ENCODE peak calls at places on chromosome 4, in seven cellular contexts. B, U, C, V, T, F and D are unnamed samples.

GRCh38 chr4:2949782-2950125 is 13.5 kb downstream of the NOP14 start:
- DNase-seq in B (no peak), U (no peak), C (no peak), V (no peak), T (no peak), F (no peak), D (no peak)

GRCh38 chr4:150982557-150983233 is 32.4 kb downstream of the LRBA start:
- DNase-seq in B (no peak), U (no peak), C (no peak), V (no peak), T (no peak), F (no peak), D (no peak)

GRCh38 chr4:142413516-142413915 is 432.6 kb downstream of the INPP4B start:
- DNase-seq in B (no peak), U (no peak), C (no peak), V (no peak), T (no peak), F (no peak), D (no peak)

GRCh38 chr4:108535757-108536156 is 84.6 kb upstream of the RPL34 start:
- DNase-seq in B (no peak), U (no peak), C (no peak), V (peak), T (no peak), F (peak), D (no peak)

GRCh38 chr4:143352052-143352451 is 15.4 kb downstream of the GAB1 start:
- DNase-seq in B (peak), U (peak), C (no peak), V (no peak), T (no peak), F (peak), D (no peak)

GRCh38 chr4:152278505-152279301 is 257.2 kb downstream of the FBXW7 start:
- DNase-seq in B (no peak), U (peak), C (no peak), V (no peak), T (no peak), F (no peak), D (no peak)

GRCh38 chr4:17168571-17168970 is 270.1 kb upstream of the LDB2 start:
- DNase-seq in B (no peak), U (no peak), C (no peak), V (peak), T (peak), F (peak), D (no peak)

GRCh38 chr4:46953564-46953963 is 39.8 kb downstream of the GABRA4 start:
- DNase-seq in B (no peak), U (no peak), C (no peak), V (no peak), T (no peak), F (no peak), D (no peak)

GRCh38 chr4:41427306-41427882 is 110.6 kb upstream of the LIMCH1 start:
- DNase-seq in B (no peak), U (no peak), C (no peak), V (no peak), T (no peak), F (peak), D (no peak)

GRCh38 chr4:88159137-88159725 is 792 bp upstream of the ABCG2 start:
- DNase-seq in B (peak), U (no peak), C (no peak), V (no peak), T (peak), F (peak), D (no peak)

GRCh38 chr4:40462326-40462725 is 127.2 kb downstream of the CHRNA9 start:
- DNase-seq in B (no peak), U (peak), C (no peak), V (no peak), T (no peak), F (no peak), D (peak)

GRCh38 chr4:77817304-77818076 is 1.7 kb downstream of the CNOT6L start:
- DNase-seq in B (no peak), U (peak), C (no peak), V (no peak), T (peak), F (peak), D (no peak)

GRCh38 chr4:92658318-92658717 is 354.6 kb downstream of the GRID2 start:
- DNase-seq in B (no peak), U (no peak), C (no peak), V (no peak), T (no peak), F (no peak), D (no peak)

GRCh38 chr4:111776546-111776945 is 368.7 kb upstream of the FAM241A start:
- DNase-seq in B (no peak), U (no peak), C (no peak), V (no peak), T (peak), F (no peak), D (no peak)

GRCh38 chr4:2280531-2281300 is 18.8 kb upstream of the MXD4 start:
- DNase-seq in B (no peak), U (peak), C (no peak), V (no peak), T (no peak), F (no peak), D (no peak)

GRCh38 chr4:8820178-8821102 is 51.2 kb downstream of the HMX1 start:
- DNase-seq in B (no peak), U (no peak), C (no peak), V (no peak), T (no peak), F (no peak), D (no peak)

GRCh38 chr4:19256823-19257222 is 994.9 kb upstream of the SLIT2 start:
- DNase-seq in B (no peak), U (no peak), C (no peak), V (no peak), T (no peak), F (no peak), D (no peak)

GRCh38 chr4:141890279-141890678 is 253.9 kb downstream of the IL15 start:
- DNase-seq in B (no peak), U (no peak), C (no peak), V (no peak), T (no peak), F (peak), D (no peak)

GRCh38 chr4:52862605-52863236 is 604 bp downstream of the RASL11B start:
- DNase-seq in B (no peak), U (peak), C (no peak), V (peak), T (no peak), F (no peak), D (peak)

GRCh38 chr4:130849985-130850632 is 1754.2 kb downstream of the C4orf33 start:
- DNase-seq in B (no peak), U (no peak), C (no peak), V (no peak), T (no peak), F (no peak), D (no peak)

GRCh38 chr4:105276361-105276760 is 129.7 kb downstream of the TET2 start:
- DNase-seq in B (no peak), U (no peak), C (no peak), V (no peak), T (no peak), F (no peak), D (no peak)

GRCh38 chr4:104436542-104436941 is 58.2 kb downstream of the CXXC4 start:
- DNase-seq in B (no peak), U (no peak), C (no peak), V (no peak), T (no peak), F (no peak), D (no peak)

GRCh38 chr4:183264614-183265013 is 55.5 kb downstream of the CLDN22 start:
- DNase-seq in B (no peak), U (no peak), C (no peak), V (no peak), T (peak), F (no peak), D (no peak)

GRCh38 chr4:149896428-149896827 is 80.8 kb upstream of the IQCM start:
- DNase-seq in B (no peak), U (peak), C (no peak), V (no peak), T (peak), F (peak), D (no peak)

GRCh38 chr4:2806392-2807355 is 13.8 kb downstream of the SH3BP2 start:
- DNase-seq in B (no peak), U (peak), C (peak), V (peak), T (no peak), F (peak), D (no peak)

GRCh38 chr4:176268963-176269362 is at the start of gene ASB5:
- DNase-seq in B (no peak), U (no peak), C (no peak), V (no peak), T (peak), F (no peak), D (no peak)

GRCh38 chr4:81071013-81071412 is 40.5 kb downstream of the BMP3 start:
- DNase-seq in B (no peak), U (no peak), C (no peak), V (no peak), T (no peak), F (no peak), D (no peak)

GRCh38 chr4:133856736-133857355 is 344.7 kb downstream of the PABPC4L start:
- DNase-seq in B (no peak), U (no peak), C (no peak), V (no peak), T (peak), F (no peak), D (no peak)

GRCh38 chr4:83231620-83232056 is 53.0 kb downstream of the COQ2 start:
- DNase-seq in B (no peak), U (no peak), C (no peak), V (no peak), T (peak), F (no peak), D (no peak)

GRCh38 chr4:113179996-113180395 is 130.5 kb downstream of the ANK2 start:
- DNase-seq in B (no peak), U (no peak), C (no peak), V (no peak), T (peak), F (no peak), D (no peak)

GRCh38 chr4:5500165-5500564 is 208.2 kb downstream of the EVC2 start:
- DNase-seq in B (no peak), U (no peak), C (no peak), V (no peak), T (peak), F (no peak), D (no peak)

GRCh38 chr4:168480991-168481588 is 798 bp upstream of the DDX60L start:
- DNase-seq in B (peak), U (peak), C (peak), V (no peak), T (peak), F (peak), D (no peak)

GRCh38 chr4:123232439-123232838 is 164.2 kb upstream of the SPRY1 start:
- DNase-seq in B (no peak), U (no peak), C (no peak), V (no peak), T (peak), F (no peak), D (no peak)

GRCh38 chr4:2338754-2339457 is 77.0 kb upstream of the MXD4 start:
- DNase-seq in B (no peak), U (no peak), C (no peak), V (no peak), T (no peak), F (no peak), D (no peak)

GRCh38 chr4:104382961-104383360 is 111.7 kb downstream of the CXXC4 start:
- DNase-seq in B (no peak), U (no peak), C (no peak), V (no peak), T (no peak), F (no peak), D (no peak)

GRCh38 chr4:185592845-185593488 is 57.7 kb upstream of the PDLIM3 start:
- DNase-seq in B (no peak), U (no peak), C (no peak), V (no peak), T (no peak), F (no peak), D (no peak)

GRCh38 chr4:114082348-114082747 is 102.9 kb upstream of the ARSJ start:
- DNase-seq in B (no peak), U (no peak), C (no peak), V (no peak), T (no peak), F (no peak), D (no peak)

GRCh38 chr4:13081830-13082229 is 402.3 kb downstream of the RAB28 start:
- DNase-seq in B (no peak), U (no peak), C (no peak), V (no peak), T (no peak), F (no peak), D (no peak)

GRCh38 chr4:16860506-16860905 is 37.9 kb downstream of the LDB2 start:
- DNase-seq in B (no peak), U (no peak), C (no peak), V (no peak), T (peak), F (peak), D (no peak)

GRCh38 chr4:88447339-88447738 is 9.6 kb upstream of the HERC5 start:
- DNase-seq in B (no peak), U (no peak), C (no peak), V (no peak), T (no peak), F (no peak), D (no peak)